ENCODE peak calls at places on chromosomes 12 and 14, in seven cellular contexts. One of them, this sample, is unnamed.

GRCh38 chr12:3218846-3219632 is 141.9 kb downstream of the TSPAN9 start:
- DNase-seq in neuronal stem cell: no peak
- DNase-seq in H9: no peak
- DNase-seq in H1: no peak
- DNase-seq in IMR-90: no peak
- DNase-seq in mesenchymal stem cell: no peak
- DNase-seq in trophoblast cell: no peak
- DNase-seq in this sample: no peak

GRCh38 chr14:69287096-69287991 is 27.4 kb downstream of the GALNT16 start:
- DNase-seq in H9: peak; percentile 46
- DNase-seq in H1: peak; percentile 50
- DNase-seq in mesenchymal stem cell: peak; percentile 52
- DNase-seq in neuronal stem cell: no peak
- DNase-seq in trophoblast cell: no peak
- DNase-seq in IMR-90: no peak
- DNase-seq in this sample: peak; percentile 64

GRCh38 chr12:85985996-85986395 is 111.9 kb downstream of the NTS start:
- DNase-seq in H1: no peak
- DNase-seq in IMR-90: no peak
- DNase-seq in trophoblast cell: no peak
- DNase-seq in H9: no peak
- DNase-seq in mesenchymal stem cell: no peak
- DNase-seq in neuronal stem cell: no peak
- DNase-seq in this sample: no peak

GRCh38 chr14:55000381-55000780 is 26.5 kb downstream of the WDHD1 start:
- DNase-seq in IMR-90: peak; percentile 58
- DNase-seq in neuronal stem cell: no peak
- DNase-seq in mesenchymal stem cell: no peak
- DNase-seq in H9: no peak
- DNase-seq in trophoblast cell: no peak
- DNase-seq in H1: no peak
- DNase-seq in this sample: no peak

GRCh38 chr14:94342334-94342934 is 19.3 kb upstream of the SERPINA6 start:
- DNase-seq in H9: no peak
- DNase-seq in trophoblast cell: peak; percentile 24
- DNase-seq in H1: no peak
- DNase-seq in mesenchymal stem cell: peak; percentile 29
- DNase-seq in neuronal stem cell: no peak
- DNase-seq in IMR-90: peak; percentile 99
- DNase-seq in this sample: no peak

GRCh38 chr12:125772403-125772802 is 707.2 kb downstream of the AACS start:
- DNase-seq in H1: no peak
- DNase-seq in H9: no peak
- DNase-seq in IMR-90: no peak
- DNase-seq in trophoblast cell: no peak
- DNase-seq in mesenchymal stem cell: no peak
- DNase-seq in neuronal stem cell: no peak
- DNase-seq in this sample: no peak

GRCh38 chr14:92040431-92041040 is 677 bp upstream of the TRIP11 start:
- DNase-seq in H9: no peak
- DNase-seq in neuronal stem cell: peak; percentile 8
- DNase-seq in IMR-90: peak; percentile 61
- DNase-seq in trophoblast cell: peak; percentile 3
- DNase-seq in H1: no peak
- DNase-seq in mesenchymal stem cell: peak; percentile 46
- DNase-seq in this sample: peak; percentile 62

GRCh38 chr12:110042260-110042659 is 6.1 kb downstream of the C12orf76 start:
- DNase-seq in H1: no peak
- DNase-seq in IMR-90: no peak
- DNase-seq in H9: no peak
- DNase-seq in trophoblast cell: peak; percentile 46
- DNase-seq in mesenchymal stem cell: no peak
- DNase-seq in neuronal stem cell: no peak
- DNase-seq in this sample: no peak

GRCh38 chr12:115433014-115433634 is 749.1 kb upstream of the TBX3 start:
- DNase-seq in H1: no peak
- DNase-seq in H9: peak; percentile 66
- DNase-seq in mesenchymal stem cell: no peak
- DNase-seq in neuronal stem cell: no peak
- DNase-seq in trophoblast cell: no peak
- DNase-seq in IMR-90: no peak
- DNase-seq in this sample: peak; percentile 69

GRCh38 chr12:98373019-98373554 is 142.3 kb upstream of the TMPO start:
- DNase-seq in H9: no peak
- DNase-seq in mesenchymal stem cell: peak; percentile 62
- DNase-seq in neuronal stem cell: peak; percentile 62
- DNase-seq in IMR-90: peak; percentile 51
- DNase-seq in H1: no peak
- DNase-seq in trophoblast cell: peak; percentile 12
- DNase-seq in this sample: peak; percentile 84

GRCh38 chr12:17992002-17992656 is 97.9 kb downstream of the RERGL start:
- DNase-seq in H1: no peak
- DNase-seq in trophoblast cell: peak; percentile 27
- DNase-seq in neuronal stem cell: peak; percentile 37
- DNase-seq in mesenchymal stem cell: peak; percentile 30
- DNase-seq in IMR-90: peak; percentile 7
- DNase-seq in H9: no peak
- DNase-seq in this sample: peak; percentile 49

GRCh38 chr12:40988831-40989230 is 199.3 kb upstream of the PDZRN4 start:
- DNase-seq in mesenchymal stem cell: no peak
- DNase-seq in IMR-90: no peak
- DNase-seq in trophoblast cell: no peak
- DNase-seq in H9: no peak
- DNase-seq in neuronal stem cell: no peak
- DNase-seq in H1: no peak
- DNase-seq in this sample: no peak

GRCh38 chr12:13179159-13180074 is 17.1 kb upstream of the EMP1 start:
- DNase-seq in IMR-90: peak; percentile 37
- DNase-seq in trophoblast cell: no peak
- DNase-seq in H1: peak; percentile 80
- DNase-seq in mesenchymal stem cell: peak; percentile 41
- DNase-seq in H9: peak; percentile 80
- DNase-seq in neuronal stem cell: no peak
- DNase-seq in this sample: peak; percentile 60

GRCh38 chr14:66009104-66009503 is 477.1 kb upstream of the CCDC196 start:
- DNase-seq in mesenchymal stem cell: peak; percentile 91
- DNase-seq in H1: no peak
- DNase-seq in IMR-90: peak; percentile 12
- DNase-seq in H9: no peak
- DNase-seq in trophoblast cell: peak; percentile 88
- DNase-seq in neuronal stem cell: peak; percentile 11
- DNase-seq in this sample: peak; percentile 94

GRCh38 chr12:58105225-58106119 is 164.1 kb downstream of the ATP23 start:
- DNase-seq in H1: no peak
- DNase-seq in IMR-90: peak; percentile 7
- DNase-seq in neuronal stem cell: no peak
- DNase-seq in mesenchymal stem cell: peak; percentile 4
- DNase-seq in trophoblast cell: no peak
- DNase-seq in H9: no peak
- DNase-seq in this sample: peak; percentile 24

GRCh38 chr14:28608438-28608837 is 158.1 kb upstream of the FOXG1 start:
- DNase-seq in IMR-90: no peak
- DNase-seq in neuronal stem cell: no peak
- DNase-seq in trophoblast cell: no peak
- DNase-seq in mesenchymal stem cell: no peak
- DNase-seq in H1: no peak
- DNase-seq in H9: no peak
- DNase-seq in this sample: no peak

GRCh38 chr12:11540615-11541014 is 108.9 kb upstream of the ETV6 start:
- DNase-seq in H1: no peak
- DNase-seq in H9: no peak
- DNase-seq in mesenchymal stem cell: no peak
- DNase-seq in neuronal stem cell: no peak
- DNase-seq in trophoblast cell: no peak
- DNase-seq in IMR-90: no peak
- DNase-seq in this sample: no peak

GRCh38 chr14:76947078-76947837 is 81.2 kb downstream of the IRF2BPL start:
- DNase-seq in H1: peak; percentile 93
- DNase-seq in trophoblast cell: peak; percentile 79
- DNase-seq in mesenchymal stem cell: peak; percentile 92
- DNase-seq in IMR-90: peak; percentile 88
- DNase-seq in neuronal stem cell: peak; percentile 83
- DNase-seq in H9: peak; percentile 97
- DNase-seq in this sample: peak; percentile 96

GRCh38 chr14:45673420-45673819 is 420.4 kb upstream of the MIS18BP1 start:
- DNase-seq in trophoblast cell: no peak
- DNase-seq in mesenchymal stem cell: no peak
- DNase-seq in H9: no peak
- DNase-seq in H1: no peak
- DNase-seq in IMR-90: no peak
- DNase-seq in neuronal stem cell: no peak
- DNase-seq in this sample: no peak

GRCh38 chr12:21801522-21802288 is 27.2 kb upstream of the KCNJ8 start:
- DNase-seq in trophoblast cell: no peak
- DNase-seq in neuronal stem cell: no peak
- DNase-seq in H9: no peak
- DNase-seq in H1: no peak
- DNase-seq in mesenchymal stem cell: no peak
- DNase-seq in IMR-90: no peak
- DNase-seq in this sample: no peak

GRCh38 chr14:75401356-75401755 is 26.5 kb upstream of the JDP2 start:
- DNase-seq in IMR-90: peak; percentile 8
- DNase-seq in mesenchymal stem cell: peak; percentile 82
- DNase-seq in trophoblast cell: no peak
- DNase-seq in H1: no peak
- DNase-seq in H9: peak; percentile 72
- DNase-seq in neuronal stem cell: peak; percentile 67
- DNase-seq in this sample: peak; percentile 94

GRCh38 chr12:5522358-5523335 is 90.7 kb downstream of the NTF3 start:
- DNase-seq in mesenchymal stem cell: no peak
- DNase-seq in neuronal stem cell: no peak
- DNase-seq in H1: peak; percentile 34
- DNase-seq in H9: peak; percentile 13
- DNase-seq in IMR-90: no peak
- DNase-seq in trophoblast cell: no peak
- DNase-seq in this sample: no peak

GRCh38 chr12:133129368-133130037 is 571 bp downstream of the ZNF891 start:
- DNase-seq in H9: no peak
- DNase-seq in trophoblast cell: no peak
- DNase-seq in IMR-90: peak; percentile 15
- DNase-seq in H1: peak; percentile 39
- DNase-seq in neuronal stem cell: no peak
- DNase-seq in mesenchymal stem cell: no peak
- DNase-seq in this sample: no peak

GRCh38 chr14:22099942-22100763 is 426.5 kb upstream of the OR4E1 start:
- DNase-seq in trophoblast cell: peak; percentile 58
- DNase-seq in neuronal stem cell: peak; percentile 62
- DNase-seq in H1: peak; percentile 72
- DNase-seq in IMR-90: peak; percentile 36
- DNase-seq in H9: peak; percentile 85
- DNase-seq in mesenchymal stem cell: peak; percentile 57
- DNase-seq in this sample: peak; percentile 94

GRCh38 chr12:53806689-53807088 is 54.9 kb upstream of the CISTR start:
- DNase-seq in neuronal stem cell: no peak
- DNase-seq in IMR-90: peak; percentile 85
- DNase-seq in H1: no peak
- DNase-seq in H9: no peak
- DNase-seq in mesenchymal stem cell: peak; percentile 70
- DNase-seq in trophoblast cell: no peak
- DNase-seq in this sample: no peak

GRCh38 chr12:33265037-33265436 is 174.6 kb downstream of the SYT10 start:
- DNase-seq in IMR-90: no peak
- DNase-seq in H9: no peak
- DNase-seq in neuronal stem cell: peak; percentile 1
- DNase-seq in H1: no peak
- DNase-seq in mesenchymal stem cell: no peak
- DNase-seq in trophoblast cell: no peak
- DNase-seq in this sample: no peak

GRCh38 chr12:131963381-131963780 is 13.6 kb downstream of the EP400 start:
- DNase-seq in mesenchymal stem cell: no peak
- DNase-seq in trophoblast cell: no peak
- DNase-seq in neuronal stem cell: no peak
- DNase-seq in H1: no peak
- DNase-seq in H9: no peak
- DNase-seq in IMR-90: no peak
- DNase-seq in this sample: no peak

GRCh38 chr12:127284870-127285431 is 982.0 kb upstream of the TMEM132C start:
- DNase-seq in IMR-90: peak; percentile 81
- DNase-seq in H1: no peak
- DNase-seq in neuronal stem cell: no peak
- DNase-seq in H9: no peak
- DNase-seq in mesenchymal stem cell: peak; percentile 2
- DNase-seq in trophoblast cell: no peak
- DNase-seq in this sample: no peak

GRCh38 chr14:50832935-50833607 is 2.1 kb upstream of the NIN start:
- DNase-seq in neuronal stem cell: no peak
- DNase-seq in H9: no peak
- DNase-seq in mesenchymal stem cell: peak; percentile 34
- DNase-seq in trophoblast cell: no peak
- DNase-seq in IMR-90: peak; percentile 11
- DNase-seq in H1: no peak
- DNase-seq in this sample: no peak

GRCh38 chr14:26835949-26836570 is 238.2 kb upstream of the NOVA1 start:
- DNase-seq in neuronal stem cell: no peak
- DNase-seq in H1: no peak
- DNase-seq in trophoblast cell: no peak
- DNase-seq in H9: no peak
- DNase-seq in mesenchymal stem cell: no peak
- DNase-seq in IMR-90: no peak
- DNase-seq in this sample: no peak
- H2AK5ac ChIP-seq in neuronal stem cell: no peak overlapping the region
- H2AK5ac ChIP-seq in H1: no peak overlapping the region
- H2AK5ac ChIP-seq in trophoblast cell: no peak overlapping the region
- H2AK5ac ChIP-seq in H9: no peak overlapping the region
- H2AK5ac ChIP-seq in mesenchymal stem cell: no peak overlapping the region
- H2AK5ac ChIP-seq in IMR-90: no peak overlapping the region
- H2AK5ac ChIP-seq in this sample: no peak overlapping the region

GRCh38 chr14:25620515-25620914 is 570.6 kb upstream of the STXBP6 start:
- DNase-seq in H9: no peak
- DNase-seq in mesenchymal stem cell: no peak
- DNase-seq in IMR-90: no peak
- DNase-seq in neuronal stem cell: no peak
- DNase-seq in H1: no peak
- DNase-seq in trophoblast cell: no peak
- DNase-seq in this sample: no peak

GRCh38 chr14:25615174-25615573 is 565.2 kb upstream of the STXBP6 start:
- DNase-seq in H1: no peak
- DNase-seq in H9: no peak
- DNase-seq in IMR-90: no peak
- DNase-seq in mesenchymal stem cell: no peak
- DNase-seq in neuronal stem cell: no peak
- DNase-seq in trophoblast cell: no peak
- DNase-seq in this sample: no peak
- H3K23ac ChIP-seq in H1: no peak overlapping the region
- H3K23ac ChIP-seq in H9: no peak overlapping the region
- H3K23ac ChIP-seq in IMR-90: no peak overlapping the region
- H3K23ac ChIP-seq in mesenchymal stem cell: no peak overlapping the region
- H3K23ac ChIP-seq in neuronal stem cell: no peak overlapping the region
- H3K23ac ChIP-seq in trophoblast cell: no peak overlapping the region
- H3K23ac ChIP-seq in this sample: no peak overlapping the region

GRCh38 chr12:87704374-87704773 is 324.8 kb downstream of the C12orf50 start:
- DNase-seq in neuronal stem cell: no peak
- DNase-seq in H1: no peak
- DNase-seq in mesenchymal stem cell: no peak
- DNase-seq in H9: no peak
- DNase-seq in trophoblast cell: no peak
- DNase-seq in IMR-90: no peak
- DNase-seq in this sample: no peak
- H2AK5ac ChIP-seq in neuronal stem cell: no peak overlapping the region
- H2AK5ac ChIP-seq in H1: no peak overlapping the region
- H2AK5ac ChIP-seq in mesenchymal stem cell: no peak overlapping the region
- H2AK5ac ChIP-seq in H9: no peak overlapping the region
- H2AK5ac ChIP-seq in trophoblast cell: no peak overlapping the region
- H2AK5ac ChIP-seq in IMR-90: no peak overlapping the region
- H2AK5ac ChIP-seq in this sample: no peak overlapping the region

GRCh38 chr14:81669308-81669707 is 135.7 kb upstream of the SEL1L start:
- DNase-seq in H1: no peak
- DNase-seq in trophoblast cell: no peak
- DNase-seq in neuronal stem cell: no peak
- DNase-seq in H9: no peak
- DNase-seq in mesenchymal stem cell: no peak
- DNase-seq in IMR-90: no peak
- DNase-seq in this sample: no peak
- H3K23ac ChIP-seq in H1: no peak overlapping the region
- H3K23ac ChIP-seq in trophoblast cell: no peak overlapping the region
- H3K23ac ChIP-seq in neuronal stem cell: no peak overlapping the region
- H3K23ac ChIP-seq in H9: no peak overlapping the region
- H3K23ac ChIP-seq in mesenchymal stem cell: no peak overlapping the region
- H3K23ac ChIP-seq in IMR-90: no peak overlapping the region
- H3K23ac ChIP-seq in this sample: no peak overlapping the region

This sample was measured in mesendoderm.